ENCODE peak calls at places on chromosomes 6 and 20, in five cellular contexts. K is HCT116, I is thyroid gland, J is endodermal cell, V is upper lobe of right lung. X is an unnamed sample. For H3K4me1, the result is how much of the 10 kb centered on the place peaks cover.

GRCh38 chr6:42841844-42842584 is 37.4 kb upstream of the RPL7L1 start:
- DNase-seq in I (no peak), V (no peak), K (no peak), J (no peak), X (no peak)

GRCh38 chr6:157885211-157885788 is 62.3 kb downstream of the SNX9 start:
- DNase-seq in K (no peak), J (no peak), I (no peak), V (no peak), X (no peak)

GRCh38 chr6:111990214-111990613 is 63.7 kb upstream of the CCN6 start:
- DNase-seq in V (no peak), K (no peak), I (no peak), J (peak), X (no peak)

GRCh38 chr6:34795836-34796425 is 4.0 kb downstream of the BLTP3A start:
- DNase-seq in J (no peak), K (no peak), V (no peak), I (no peak), X (no peak)

GRCh38 chr6:75334266-75335040 is 49.9 kb upstream of the TMEM30A start:
- DNase-seq in I (peak), K (no peak), J (peak), V (no peak), X (no peak)

GRCh38 chr6:45786243-45786795 is 229.3 kb downstream of the CLIC5 start:
- DNase-seq in K (no peak), I (no peak), J (no peak), V (no peak), X (no peak)

GRCh38 chr20:43389231-43389630 is 68.5 kb upstream of the SRSF6 start:
- DNase-seq in V (peak), K (no peak), J (no peak), I (no peak), X (no peak)

GRCh38 chr6:116265081-116265829 is 11.4 kb upstream of the TSPYL4 start:
- DNase-seq in K (no peak), V (no peak), J (no peak), I (no peak), X (no peak)

GRCh38 chr6:71349395-71349794 is 60.8 kb downstream of the OGFRL1 start:
- DNase-seq in K (peak), J (no peak), I (no peak), V (no peak), X (no peak)

DNA sequence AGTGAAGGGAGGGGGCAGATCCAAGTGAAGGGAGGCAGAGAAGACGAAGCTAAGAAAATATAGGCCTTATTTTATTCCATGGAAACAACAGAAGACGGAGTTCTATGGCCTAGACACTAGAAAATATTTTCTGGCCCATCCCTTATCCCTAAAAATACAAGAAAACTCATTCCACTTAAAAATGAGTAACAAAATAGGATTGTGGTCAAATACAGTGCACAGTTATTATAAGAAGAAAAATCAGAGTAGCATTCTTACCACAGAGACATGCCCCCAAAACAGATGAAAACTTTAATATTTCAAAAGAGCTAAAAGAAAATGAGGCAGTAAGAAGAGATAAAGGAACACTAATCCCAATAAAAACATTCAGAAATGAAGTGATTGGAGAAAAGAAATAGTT is 202.9 kb downstream of the GMPR start:
- DNase-seq in I (no peak), V (no peak), K (no peak), J (no peak), X (no peak)
- H3K4me1 ChIP-seq in I (under half), V (under half), K (under half), J (under half), X (under half)

GRCh38 chr20:53623454-53624206 is 30.0 kb upstream of the ZNF217 start:
- DNase-seq in K (no peak), I (peak), V (peak), J (peak), X (peak)

GRCh38 chr20:53621482-53622246 is 28.0 kb upstream of the ZNF217 start:
- DNase-seq in V (peak), J (peak), I (peak), K (peak), X (peak)

GRCh38 chr20:53626584-53626983 is 32.9 kb upstream of the ZNF217 start:
- DNase-seq in V (no peak), J (no peak), I (no peak), K (no peak), X (no peak)

GRCh38 chr20:53623127-53623453 is 29.5 kb upstream of the ZNF217 start:
- DNase-seq in K (no peak), I (no peak), J (peak), V (no peak), X (no peak)

DNA sequence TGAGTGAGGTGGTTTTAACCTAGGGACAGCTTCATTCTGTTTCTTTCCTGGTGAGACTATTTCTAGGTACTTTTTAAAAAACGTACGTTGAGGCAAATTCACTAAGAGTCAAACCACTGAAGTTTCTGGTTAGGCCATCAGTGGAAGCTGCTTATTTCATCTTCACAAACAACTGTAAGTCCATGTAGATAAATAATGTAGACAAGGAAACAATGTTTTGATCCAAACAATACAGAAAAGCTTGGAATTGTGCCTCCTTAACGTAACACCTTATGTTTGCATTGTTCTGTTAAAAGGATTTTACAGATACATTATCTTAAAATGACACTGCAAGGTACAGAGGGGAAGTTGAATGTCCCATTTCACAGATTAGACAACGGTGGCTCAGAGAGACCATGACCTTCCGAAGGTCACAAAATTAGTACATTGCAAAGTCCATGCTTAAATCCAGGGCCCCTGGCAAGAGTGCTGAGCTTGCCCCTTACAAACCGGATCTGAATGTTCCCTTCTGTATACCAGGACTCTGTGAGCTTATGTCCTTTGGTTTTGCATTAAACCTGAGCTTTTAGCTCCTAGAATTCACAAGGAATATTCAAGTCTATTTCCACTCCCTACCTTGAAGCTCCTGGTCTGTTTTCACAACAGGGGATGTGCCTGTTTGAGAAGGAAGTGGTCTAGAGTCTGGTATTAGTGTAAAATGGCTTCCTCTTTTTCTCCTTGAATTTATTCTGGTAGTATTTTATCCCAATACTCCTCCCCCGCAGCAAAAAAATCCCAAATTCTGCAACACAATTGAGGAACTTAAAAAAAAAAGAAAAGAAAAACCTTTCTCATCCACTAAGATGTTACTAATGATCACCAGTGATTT is 28.8 kb upstream of the ZNF217 start:
- DNase-seq in K (no peak), J (peak), V (no peak), I (no peak), X (no peak)
- H3K4me3 ChIP-seq in K (peak), J (peak), V (no peak), I (no peak), X (no peak)

GRCh38 chr6:24856246-24856599 is 57.5 kb upstream of the ARMH2 start:
- DNase-seq in J (no peak), K (no peak), V (no peak), I (no peak), X (no peak)
- H3K4me1 ChIP-seq in J (under half), K (under half), V (under half), I (under half), X (under half)

GRCh38 chr6:15317251-15317650 is 71.4 kb downstream of the JARID2 start:
- DNase-seq in I (no peak), J (no peak), V (no peak), K (no peak), X (no peak)
- H3K4me3 ChIP-seq in I (no peak), J (no peak), V (no peak), K (no peak), X (no peak)